ENCODE peak calls at places on chromosomes 2 and 18, in five cellular contexts. One of them, this sample, is unnamed.

GRCh38 chr2:11305958-11306357 is 38.5 kb downstream of the ROCK2 start:
- DNase-seq in PC-3: peak; percentile 56
- DNase-seq in KG1: no peak
- DNase-seq in lung: no peak
- DNase-seq in head of caudate nucleus: no peak
- DNase-seq in this sample: no peak

GRCh38 chr2:216083464-216084279 is 2.0 kb downstream of the TMEM169 start:
- DNase-seq in PC-3: no peak
- DNase-seq in KG1: no peak
- DNase-seq in lung: no peak
- DNase-seq in head of caudate nucleus: no peak
- DNase-seq in this sample: no peak

GRCh38 chr2:203797363-203798111 is 70.0 kb upstream of the CTLA4 start:
- DNase-seq in PC-3: no peak
- DNase-seq in KG1: no peak
- DNase-seq in lung: no peak
- DNase-seq in head of caudate nucleus: no peak
- DNase-seq in this sample: no peak

GRCh38 chr2:74690571-74690970 is 36.5 kb downstream of the SEMA4F start:
- DNase-seq in PC-3: peak; percentile 88
- DNase-seq in KG1: peak; percentile 45
- DNase-seq in lung: no peak
- DNase-seq in head of caudate nucleus: no peak
- DNase-seq in this sample: no peak

GRCh38 chr18:8373486-8373885 is 235.8 kb upstream of the RAB12 start:
- DNase-seq in PC-3: peak; percentile 19
- DNase-seq in KG1: no peak
- DNase-seq in lung: no peak
- DNase-seq in head of caudate nucleus: no peak
- DNase-seq in this sample: no peak

GRCh38 chr2:140650825-140651224 is 1480.0 kb downstream of the LRP1B start:
- DNase-seq in PC-3: peak; percentile 81
- DNase-seq in KG1: no peak
- DNase-seq in lung: no peak
- DNase-seq in head of caudate nucleus: no peak
- DNase-seq in this sample: no peak

GRCh38 chr18:63578357-63578958 is 8.7 kb upstream of the SERPINB13 start:
- DNase-seq in PC-3: peak; percentile 69
- DNase-seq in KG1: no peak
- DNase-seq in lung: no peak
- DNase-seq in head of caudate nucleus: no peak
- DNase-seq in this sample: no peak

GRCh38 chr2:144995482-144995881 is 475.6 kb upstream of the ZEB2 start:
- DNase-seq in PC-3: no peak
- DNase-seq in KG1: no peak
- DNase-seq in lung: no peak
- DNase-seq in head of caudate nucleus: no peak
- DNase-seq in this sample: no peak

GRCh38 chr2:182077451-182078142 is 91.9 kb downstream of the PPP1R1C start:
- DNase-seq in PC-3: peak; percentile 95
- DNase-seq in KG1: peak; percentile 69
- DNase-seq in lung: peak; percentile 52
- DNase-seq in head of caudate nucleus: no peak
- DNase-seq in this sample: peak; percentile 21

GRCh38 chr2:178485356-178485755 is 5.1 kb downstream of the PLEKHA3 start:
- DNase-seq in PC-3: no peak
- DNase-seq in KG1: no peak
- DNase-seq in lung: no peak
- DNase-seq in head of caudate nucleus: no peak
- DNase-seq in this sample: no peak

GRCh38 chr2:121944072-121944829 is 188.8 kb downstream of the TSN start:
- DNase-seq in PC-3: peak; percentile 85
- DNase-seq in KG1: peak; percentile 9
- DNase-seq in lung: no peak
- DNase-seq in head of caudate nucleus: no peak
- DNase-seq in this sample: no peak

GRCh38 chr2:118814368-118814767 is 33.1 kb downstream of the EN1 start:
- DNase-seq in PC-3: no peak
- DNase-seq in KG1: no peak
- DNase-seq in lung: no peak
- DNase-seq in head of caudate nucleus: no peak
- DNase-seq in this sample: no peak

GRCh38 chr2:71576541-71576940 is 123.2 kb downstream of the DYSF start:
- DNase-seq in PC-3: no peak
- DNase-seq in KG1: no peak
- DNase-seq in lung: no peak
- DNase-seq in head of caudate nucleus: peak; percentile 83
- DNase-seq in this sample: no peak

GRCh38 chr2:174492963-174493431 is 6.2 kb upstream of the GPR155 start:
- DNase-seq in PC-3: no peak
- DNase-seq in KG1: peak; percentile 20
- DNase-seq in lung: no peak
- DNase-seq in head of caudate nucleus: no peak
- DNase-seq in this sample: no peak

This sample was measured in CMK.